ENCODE peak calls at places on chromosomes 2 and 18, in six cellular contexts. W, S, A, V, K and J are unnamed samples.

GRCh38 chr2:231917280-231918088 is 8.7 kb downstream of the NPPC start:
- DNase-seq in W (no peak), S (peak; percentile 41), A (no peak), V (no peak), K (peak; percentile 47), J (no peak)

GRCh38 chr2:147045113-147045512 is 799.7 kb upstream of the ACVR2A start:
- DNase-seq in W (peak; percentile 50), S (peak; percentile 84), A (peak; percentile 22), V (peak; percentile 40), K (peak; percentile 9), J (peak; percentile 5)

GRCh38 chr2:189595412-189595811 is 14.8 kb upstream of the SLC40A1 start:
- DNase-seq in W (no peak), S (no peak), A (no peak), V (no peak), K (no peak), J (no peak)

GRCh38 chr2:204643326-204643725 is 98.1 kb downstream of the PARD3B start:
- DNase-seq in W (no peak), S (no peak), A (no peak), V (no peak), K (no peak), J (no peak)

GRCh38 chr2:155363349-155363888 is 664.9 kb downstream of the KCNJ3 start:
- DNase-seq in W (no peak), S (no peak), A (no peak), V (no peak), K (no peak), J (no peak)

GRCh38 chr2:86809481-86810121 is 18.9 kb upstream of the CD8A start:
- DNase-seq in W (peak; percentile 57), S (peak; percentile 56), A (no peak), V (no peak), K (no peak), J (peak; percentile 8)

GRCh38 chr2:212147921-212148513 is 390.6 kb downstream of the ERBB4 start:
- DNase-seq in W (no peak), S (no peak), A (no peak), V (peak; percentile 31), K (no peak), J (peak; percentile 1)

GRCh38 chr2:181264016-181264415 is 193.2 kb upstream of the ITGA4 start:
- DNase-seq in W (no peak), S (no peak), A (no peak), V (no peak), K (no peak), J (no peak)

GRCh38 chr2:133641497-133641896 is 73.2 kb upstream of the NCKAP5 start:
- DNase-seq in W (no peak), S (peak; percentile 93), A (no peak), V (peak; percentile 11), K (peak; percentile 70), J (no peak)

GRCh38 chr18:75141734-75142133 is 67.2 kb downstream of the PTGR3 start:
- DNase-seq in W (no peak), S (no peak), A (no peak), V (no peak), K (no peak), J (no peak)

GRCh38 chr2:58967736-58968135 is 726.6 kb upstream of the FANCL start:
- DNase-seq in W (no peak), S (no peak), A (no peak), V (no peak), K (no peak), J (no peak)

GRCh38 chr2:102103992-102104871 is 38.3 kb upstream of the IL1R1 start:
- DNase-seq in W (peak; percentile 64), S (peak; percentile 12), A (peak; percentile 82), V (peak; percentile 70), K (no peak), J (no peak)

GRCh38 chr2:64325852-64326577 is 127.9 kb upstream of the LGALSL start:
- DNase-seq in W (peak; percentile 54), S (no peak), A (no peak), V (no peak), K (no peak), J (peak; percentile 22)

GRCh38 chr2:54274781-54275242 is 18.8 kb upstream of the TSPYL6 start:
- DNase-seq in W (no peak), S (no peak), A (no peak), V (peak; percentile 66), K (no peak), J (no peak)

GRCh38 chr2:5897249-5897648 is 205.1 kb downstream of the SOX11 start:
- DNase-seq in W (no peak), S (no peak), A (no peak), V (no peak), K (no peak), J (no peak)

GRCh38 chr2:238560234-238560633 is 133.5 kb downstream of the ASB1 start:
- DNase-seq in W (no peak), S (peak; percentile 60), A (no peak), V (no peak), K (no peak), J (no peak)

GRCh38 chr18:11862468-11863137 is 11.4 kb downstream of the CHMP1B start:
- DNase-seq in W (no peak), S (no peak), A (no peak), V (no peak), K (no peak), J (no peak)

GRCh38 chr2:100624536-100624935 is 61.7 kb downstream of the PDCL3 start:
- DNase-seq in W (no peak), S (no peak), A (no peak), V (no peak), K (no peak), J (no peak)

GRCh38 chr2:236675051-236675450 is 105.4 kb downstream of the ACKR3 start:
- DNase-seq in W (no peak), S (no peak), A (no peak), V (peak; percentile 24), K (no peak), J (no peak)

GRCh38 chr2:195363496-195363895 is 293.5 kb upstream of the SLC39A10 start:
- DNase-seq in W (no peak), S (no peak), A (no peak), V (peak; percentile 15), K (no peak), J (no peak)

GRCh38 chr2:133200684-133201421 is 367.4 kb downstream of the NCKAP5 start:
- DNase-seq in W (no peak), S (no peak), A (no peak), V (peak; percentile 77), K (no peak), J (no peak)

GRCh38 chr2:239268082-239268481 is 132.7 kb downstream of the HDAC4 start:
- DNase-seq in W (no peak), S (no peak), A (peak; percentile 73), V (no peak), K (peak; percentile 26), J (no peak)

GRCh38 chr2:205786976-205787375 is 104.7 kb downstream of the NRP2 start:
- DNase-seq in W (no peak), S (no peak), A (no peak), V (no peak), K (no peak), J (no peak)

GRCh38 chr2:129888896-129889295 is 90.6 kb upstream of the RAB6C start:
- DNase-seq in W (no peak), S (peak; percentile 37), A (no peak), V (peak; percentile 40), K (no peak), J (no peak)

GRCh38 chr2:64454316-64455030 is 511 bp downstream of the LGALSL start:
- DNase-seq in W (peak; percentile 46), S (peak; percentile 53), A (peak; percentile 64), V (peak; percentile 81), K (peak; percentile 70), J (peak; percentile 86)

GRCh38 chr2:211664321-211664720 is 874.3 kb downstream of the ERBB4 start:
- DNase-seq in W (no peak), S (no peak), A (no peak), V (no peak), K (no peak), J (no peak)

GRCh38 chr2:175234153-175234552 is 52.6 kb upstream of the ATP5MC3 start:
- DNase-seq in W (no peak), S (no peak), A (no peak), V (no peak), K (no peak), J (no peak)

GRCh38 chr2:5691659-5692529 is at the start of gene SOX11:
- DNase-seq in W (peak; percentile 3), S (peak; percentile 97), A (no peak), V (peak; percentile 18), K (peak; percentile 53), J (peak; percentile 20)

GRCh38 chr2:20378891-20379519 is 28.4 kb upstream of the PUM2 start:
- DNase-seq in W (no peak), S (peak; percentile 88), A (peak; percentile 86), V (peak; percentile 94), K (peak; percentile 81), J (no peak)

GRCh38 chr2:190682168-190682567 is 33.3 kb downstream of the NAB1 start:
- DNase-seq in W (no peak), S (no peak), A (no peak), V (no peak), K (no peak), J (no peak)

GRCh38 chr2:192749606-192750200 is 555.0 kb upstream of the TMEFF2 start:
- DNase-seq in W (no peak), S (peak; percentile 7), A (no peak), V (no peak), K (no peak), J (no peak)